ENCODE peak calls at places on chromosomes 11 and 22, in seven cellular contexts. R is Panc1; Q is mesendoderm; T is pancreas; K is uterus; E is naive thymus-derived CD4-positive, alpha-beta T cell; N is endothelial cell of umbilical vein. W is an unnamed sample.

GRCh38 chr11:67731583-67731982 is 57.2 kb upstream of the ALDH3B2 start:
- DNase-seq in R (no peak), Q (peak; percentile 8), T (no peak), K (no peak), E (no peak), N (no peak), W (no peak)

GRCh38 chr11:32852142-32852541 is 22.4 kb downstream of the PRRG4 start:
- DNase-seq in R (no peak), Q (peak; percentile 8), T (no peak), K (no peak), E (no peak), N (no peak), W (no peak)

GRCh38 chr22:36467042-36467810 is 14.2 kb downstream of the TXN2 start:
- DNase-seq in R (no peak), Q (no peak), T (no peak), K (no peak), E (no peak), N (no peak), W (peak; percentile 68)

GRCh38 chr11:12150831-12151382 is 40.5 kb downstream of the MICAL2 start:
- DNase-seq in R (no peak), Q (no peak), T (no peak), K (no peak), E (no peak), N (no peak), W (no peak)

GRCh38 chr22:47570300-47570685 is 807.8 kb downstream of the TBC1D22A start:
- DNase-seq in R (no peak), Q (no peak), T (no peak), K (no peak), E (no peak), N (no peak), W (no peak)

GRCh38 chr11:36056160-36056751 is 112.4 kb downstream of the LDLRAD3 start:
- DNase-seq in R (no peak), Q (peak; percentile 73), T (peak; percentile 16), K (no peak), E (no peak), N (peak; percentile 58), W (peak; percentile 45)

GRCh38 chr11:11818529-11819121 is 23.1 kb upstream of the USP47 start:
- DNase-seq in R (no peak), Q (no peak), T (no peak), K (no peak), E (no peak), N (no peak), W (no peak)

GRCh38 chr11:66906077-66906929 is 49.4 kb downstream of the LRFN4 start:
- DNase-seq in R (no peak), Q (no peak), T (no peak), K (no peak), E (no peak), N (no peak), W (no peak)

GRCh38 chr11:33718441-33718840 is 17.8 kb downstream of the CD59 start:
- DNase-seq in R (no peak), Q (no peak), T (no peak), K (no peak), E (no peak), N (no peak), W (peak; percentile 22)

GRCh38 chr11:58675344-58676155 is 53.1 kb downstream of the CNTF start:
- DNase-seq in R (no peak), Q (peak; percentile 63), T (peak; percentile 74), K (peak; percentile 30), E (peak; percentile 37), N (peak; percentile 49), W (peak; percentile 72)

GRCh38 chr11:130719516-130719915 is 196.8 kb downstream of the SNX19 start:
- DNase-seq in R (no peak), Q (no peak), T (no peak), K (no peak), E (no peak), N (no peak), W (peak; percentile 79)

GRCh38 chr11:23211221-23211620 is 350.9 kb upstream of the CCDC179 start:
- DNase-seq in R (no peak), Q (peak; percentile 10), T (no peak), K (no peak), E (no peak), N (no peak), W (no peak)

GRCh38 chr11:131928992-131929391 is 558.6 kb downstream of the NTM start:
- DNase-seq in R (no peak), Q (no peak), T (no peak), K (no peak), E (no peak), N (no peak), W (no peak)

GRCh38 chr22:30885001-30885366 is 83.6 kb downstream of the MORC2 start:
- DNase-seq in R (no peak), Q (no peak), T (no peak), K (no peak), E (no peak), N (no peak), W (no peak)

GRCh38 chr11:35065566-35065965 is 73.4 kb upstream of the CD44 start:
- DNase-seq in R (no peak), Q (no peak), T (no peak), K (peak; percentile 79), E (no peak), N (no peak), W (no peak)

GRCh38 chr11:12163181-12163841 is 52.9 kb downstream of the MICAL2 start:
- DNase-seq in R (no peak), Q (peak; percentile 63), T (no peak), K (peak; percentile 74), E (no peak), N (peak; percentile 17), W (peak; percentile 92)

GRCh38 chr11:65420506-65421203 is 1.9 kb upstream of the NEAT1 start:
- DNase-seq in R (no peak), Q (no peak), T (no peak), K (peak; percentile 13), E (no peak), N (no peak), W (no peak)

GRCh38 chr11:57779275-57779674 is 17.7 kb downstream of the CTNND1 start:
- DNase-seq in R (no peak), Q (peak; percentile 98), T (peak; percentile 79), K (no peak), E (no peak), N (peak; percentile 71), W (peak; percentile 95)

GRCh38 chr11:114059984-114060401 is 482 bp downstream of the ZBTB16 start:
- DNase-seq in R (no peak), Q (no peak), T (no peak), K (peak; percentile 55), E (no peak), N (no peak), W (no peak)

GRCh38 chr11:111846640-111847039 is 24.7 kb downstream of the ALG9 start:
- DNase-seq in R (no peak), Q (peak; percentile 30), T (no peak), K (peak; percentile 49), E (no peak), N (peak; percentile 55), W (no peak)

GRCh38 chr11:71774603-71775222 is 58.3 kb upstream of the DEFB108B start:
- DNase-seq in R (no peak), Q (no peak), T (no peak), K (no peak), E (no peak), N (no peak), W (no peak)

DNA sequence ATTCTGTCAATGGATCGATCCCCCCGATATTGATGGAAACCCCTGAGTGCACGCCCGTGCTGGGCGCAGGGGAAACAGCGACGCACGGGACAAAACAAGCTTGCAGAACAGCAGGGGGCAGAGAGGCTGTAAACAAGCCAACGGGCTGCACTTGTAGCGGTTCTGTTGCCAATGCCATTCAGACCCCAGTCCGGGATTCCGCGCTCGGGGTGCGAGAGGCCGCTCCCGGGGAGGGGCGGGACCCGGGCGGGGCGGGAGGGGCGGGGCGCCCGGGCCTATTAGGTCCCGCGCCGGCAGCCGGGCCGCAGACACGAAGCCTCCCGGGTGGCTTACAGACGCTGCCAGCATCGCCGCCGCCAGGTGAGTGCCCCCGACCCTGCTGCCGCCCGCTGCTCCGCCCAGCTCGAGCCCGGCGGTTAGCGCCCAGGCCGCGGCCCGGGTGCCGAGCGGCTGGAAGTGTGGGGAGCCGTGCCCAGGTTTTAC is at the start of gene BIK:
- DNase-seq in R (no peak), Q (peak; percentile 62), T (peak; percentile 44), K (no peak), E (peak; percentile 10), N (peak; percentile 47), W (peak; percentile 48)
- H3K27me3 ChIP-seq in R (peaks cover 2% of the 10 kb centered on the region), Q (peaks cover 23% of the 10 kb centered on the region), T (no peaks in the 10 kb centered on the region), K (peaks cover 8% of the 10 kb centered on the region), E (no peaks in the 10 kb centered on the region), N (peaks cover 26% of the 10 kb centered on the region), W (peaks cover 51% of the 10 kb centered on the region)

DNA sequence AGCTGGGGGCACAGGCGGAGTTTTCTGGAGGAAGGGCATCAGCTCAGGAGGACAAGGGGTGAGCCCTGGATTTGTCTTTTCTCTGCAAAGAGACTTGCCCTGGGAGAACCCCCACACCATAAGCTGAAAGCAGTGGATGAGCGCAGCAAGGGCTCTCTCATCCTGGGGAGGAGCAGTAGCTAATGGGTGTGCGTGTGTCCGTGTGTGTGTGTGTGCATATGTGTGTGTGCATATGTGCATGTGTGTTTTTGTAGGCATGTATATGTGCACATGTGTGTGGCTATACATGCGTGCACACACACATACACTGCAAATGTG is 45.3 kb downstream of the SMIM38 start:
- DNase-seq in R (no peak), Q (no peak), T (no peak), K (no peak), E (no peak), N (no peak), W (no peak)
- H3K27me3 ChIP-seq in R (no peaks in the 10 kb centered on the region), Q (no peaks in the 10 kb centered on the region), T (no peaks in the 10 kb centered on the region), K (no peaks in the 10 kb centered on the region), E (no peaks in the 10 kb centered on the region), N (peaks cover 14% of the 10 kb centered on the region), W (no peaks in the 10 kb centered on the region)

DNA sequence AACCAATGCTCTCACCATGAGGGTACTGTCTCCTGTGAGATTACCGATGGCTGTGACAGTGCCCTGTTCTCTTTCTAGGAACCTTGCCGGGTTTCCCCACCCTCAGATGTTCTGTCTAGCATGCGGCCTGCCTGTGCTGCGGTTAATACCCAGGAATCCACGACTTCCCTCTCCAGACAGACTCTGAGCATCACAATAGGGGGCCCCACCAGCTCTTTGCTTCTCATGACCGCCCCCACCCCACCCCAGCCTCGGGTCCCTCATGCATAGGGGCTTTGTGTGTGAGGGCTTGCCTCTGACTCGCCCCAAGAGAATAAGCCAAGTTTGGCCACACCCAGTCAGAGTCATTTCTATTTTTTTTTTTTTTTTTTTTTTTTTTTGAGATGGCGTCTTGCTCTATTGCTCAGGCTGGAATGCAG is 10.3 kb downstream of the PARVG start:
- DNase-seq in R (no peak), Q (peak; percentile 20), T (no peak), K (no peak), E (no peak), N (no peak), W (no peak)
- H3K27me3 ChIP-seq in R (no peaks in the 10 kb centered on the region), Q (no peaks in the 10 kb centered on the region), T (no peaks in the 10 kb centered on the region), K (no peaks in the 10 kb centered on the region), E (no peaks in the 10 kb centered on the region), N (no peaks in the 10 kb centered on the region), W (no peaks in the 10 kb centered on the region)

GRCh38 chr11:68947151-68947550 is 33.6 kb downstream of the MRGPRD start:
- DNase-seq in R (no peak), Q (no peak), T (no peak), K (no peak), E (no peak), N (no peak), W (no peak)

GRCh38 chr11:68950268-68950667 is 30.5 kb downstream of the MRGPRD start:
- DNase-seq in R (no peak), Q (peak; percentile 70), T (no peak), K (no peak), E (no peak), N (peak; percentile 19), W (no peak)

GRCh38 chr11:68948948-68949347 is 31.8 kb downstream of the MRGPRD start:
- DNase-seq in R (no peak), Q (no peak), T (no peak), K (no peak), E (no peak), N (no peak), W (no peak)

GRCh38 chr11:68948496-68948895 is 32.3 kb downstream of the MRGPRD start:
- DNase-seq in R (no peak), Q (no peak), T (no peak), K (no peak), E (no peak), N (no peak), W (no peak)

GRCh38 chr11:68946416-68947090 is 34.2 kb downstream of the MRGPRD start:
- DNase-seq in R (no peak), Q (no peak), T (no peak), K (peak; percentile 77), E (no peak), N (peak; percentile 53), W (no peak)
- H3K27me3 ChIP-seq in R (no peaks in the 10 kb centered on the region), Q (no peaks in the 10 kb centered on the region), T (no peaks in the 10 kb centered on the region), K (no peaks in the 10 kb centered on the region), E (no peaks in the 10 kb centered on the region), N (no peaks in the 10 kb centered on the region), W (no peaks in the 10 kb centered on the region)

W was measured in SJCRH30.